ENCODE peak calls at places on chromosomes 5 and 9, in seven cellular contexts. One of them, this sample, is unnamed.

GRCh38 chr5:370959-371810 is 49.7 kb downstream of the AHRR start:
- DNase-seq in non-pigmented ciliary epithelial cell: no peak
- DNase-seq in AG09319: no peak
- DNase-seq in activated effector memory CD4-positive, alpha-beta T cell treated with Interleukin-2 at 50 U/mL for 16 hours: no peak
- DNase-seq in H7: no peak
- DNase-seq in HepG2: no peak
- DNase-seq in heart right ventricle: no peak
- DNase-seq in this sample: peak

GRCh38 chr9:113215142-113215541 is 5.9 kb downstream of the FKBP15 start:
- DNase-seq in non-pigmented ciliary epithelial cell: no peak
- DNase-seq in AG09319: no peak
- DNase-seq in activated effector memory CD4-positive, alpha-beta T cell treated with Interleukin-2 at 50 U/mL for 16 hours: no peak
- DNase-seq in H7: no peak
- DNase-seq in HepG2: peak
- DNase-seq in heart right ventricle: no peak
- DNase-seq in this sample: no peak

GRCh38 chr9:131289301-131290038 is at the start of gene PLPP7:
- DNase-seq in non-pigmented ciliary epithelial cell: no peak
- DNase-seq in AG09319: peak
- DNase-seq in activated effector memory CD4-positive, alpha-beta T cell treated with Interleukin-2 at 50 U/mL for 16 hours: no peak
- DNase-seq in H7: peak
- DNase-seq in HepG2: peak
- DNase-seq in heart right ventricle: peak
- DNase-seq in this sample: no peak

GRCh38 chr9:37575511-37575914 is 667 bp downstream of the FBXO10 start:
- DNase-seq in non-pigmented ciliary epithelial cell: no peak
- DNase-seq in AG09319: no peak
- DNase-seq in activated effector memory CD4-positive, alpha-beta T cell treated with Interleukin-2 at 50 U/mL for 16 hours: no peak
- DNase-seq in H7: no peak
- DNase-seq in HepG2: no peak
- DNase-seq in heart right ventricle: no peak
- DNase-seq in this sample: no peak

GRCh38 chr9:16884952-16885513 is 14.6 kb upstream of the BNC2 start:
- DNase-seq in non-pigmented ciliary epithelial cell: no peak
- DNase-seq in AG09319: peak
- DNase-seq in activated effector memory CD4-positive, alpha-beta T cell treated with Interleukin-2 at 50 U/mL for 16 hours: no peak
- DNase-seq in H7: no peak
- DNase-seq in HepG2: no peak
- DNase-seq in heart right ventricle: no peak
- DNase-seq in this sample: no peak

GRCh38 chr5:50744761-50745160 is 78.3 kb downstream of the PARP8 start:
- DNase-seq in non-pigmented ciliary epithelial cell: peak
- DNase-seq in AG09319: no peak
- DNase-seq in activated effector memory CD4-positive, alpha-beta T cell treated with Interleukin-2 at 50 U/mL for 16 hours: no peak
- DNase-seq in H7: no peak
- DNase-seq in HepG2: no peak
- DNase-seq in heart right ventricle: no peak
- DNase-seq in this sample: no peak

GRCh38 chr5:165630211-165630866 is 2124.9 kb downstream of the MAT2B start:
- DNase-seq in non-pigmented ciliary epithelial cell: peak
- DNase-seq in AG09319: no peak
- DNase-seq in activated effector memory CD4-positive, alpha-beta T cell treated with Interleukin-2 at 50 U/mL for 16 hours: no peak
- DNase-seq in H7: peak
- DNase-seq in HepG2: peak
- DNase-seq in heart right ventricle: no peak
- DNase-seq in this sample: peak

GRCh38 chr9:84397151-84397728 is 56.7 kb upstream of the SLC28A3 start:
- DNase-seq in non-pigmented ciliary epithelial cell: peak
- DNase-seq in AG09319: peak
- DNase-seq in activated effector memory CD4-positive, alpha-beta T cell treated with Interleukin-2 at 50 U/mL for 16 hours: peak
- DNase-seq in H7: peak
- DNase-seq in HepG2: peak
- DNase-seq in heart right ventricle: peak
- DNase-seq in this sample: peak

GRCh38 chr9:80948876-80949275 is 740.5 kb downstream of the TLE1 start:
- DNase-seq in non-pigmented ciliary epithelial cell: no peak
- DNase-seq in AG09319: no peak
- DNase-seq in activated effector memory CD4-positive, alpha-beta T cell treated with Interleukin-2 at 50 U/mL for 16 hours: no peak
- DNase-seq in H7: no peak
- DNase-seq in HepG2: no peak
- DNase-seq in heart right ventricle: no peak
- DNase-seq in this sample: no peak